ENCODE peak calls at places on chromosomes 6 and 20, in nine cellular contexts. J is right atrium auricular region, W is GM13977, S is lower leg skin, P is Panc1, V is choroid plexus epithelial cell, Y is fibroblast of lung, C is cardiac muscle cell, Q is progenitor cell of endocrine pancreas. D is an unnamed sample.

GRCh38 chr20:43389839-43390626 is 67.7 kb upstream of the SRSF6 start:
- DNase-seq in Y (no peak), V (no peak), J (no peak), S (no peak), Q (no peak), P (no peak), C (peak), W (no peak), D (no peak)

GRCh38 chr6:108156180-108156937 is 9.5 kb upstream of the NR2E1 start:
- DNase-seq in J (no peak), C (no peak), S (no peak), Q (no peak), W (peak), P (no peak), Y (no peak), V (no peak), D (peak)

GRCh38 chr20:61332016-61332975 is 80.2 kb downstream of the CDH4 start:
- DNase-seq in C (no peak), J (no peak), Y (no peak), P (no peak), S (no peak), Q (no peak), V (peak), W (no peak), D (no peak)

GRCh38 chr6:33794910-33795615 is 6.1 kb upstream of the LEMD2 start:
- DNase-seq in P (no peak), J (no peak), Y (no peak), Q (no peak), S (no peak), C (no peak), W (no peak), V (no peak), D (no peak)

GRCh38 chr20:62739581-62740285 is 31.1 kb downstream of the NTSR1 start:
- DNase-seq in W (no peak), S (peak), P (peak), J (peak), V (no peak), Q (no peak), C (no peak), Y (no peak), D (no peak)

GRCh38 chr20:62683136-62683535 is 25.5 kb upstream of the NTSR1 start:
- DNase-seq in J (no peak), P (no peak), W (no peak), S (no peak), Y (no peak), C (no peak), Q (no peak), V (no peak), D (no peak)

GRCh38 chr6:68743099-68743498 is 108.0 kb downstream of the ADGRB3 start:
- DNase-seq in J (no peak), P (no peak), C (no peak), S (no peak), Q (no peak), W (no peak), V (no peak), Y (no peak), D (no peak)

GRCh38 chr20:60250251-60250650 is 292.0 kb downstream of the CDH26 start:
- DNase-seq in J (no peak), S (peak), Y (no peak), Q (no peak), P (no peak), C (no peak), W (no peak), V (no peak), D (no peak)

GRCh38 chr20:49594143-49594928 is 26.4 kb upstream of the PTGIS start:
- DNase-seq in J (peak), C (peak), P (no peak), Y (peak), S (peak), V (peak), W (no peak), Q (no peak), D (no peak)

GRCh38 chr6:56959094-56959493 is 4.2 kb downstream of the BEND6 start:
- DNase-seq in Y (no peak), W (no peak), P (no peak), V (no peak), S (no peak), J (no peak), Q (no peak), C (no peak), D (no peak)

GRCh38 chr6:110629153-110629552 is 152.7 kb upstream of the SLC22A16 start:
- DNase-seq in C (no peak), S (no peak), Y (no peak), V (no peak), P (no peak), Q (no peak), W (no peak), J (no peak), D (no peak)

GRCh38 chr6:165729307-165729936 is 66.4 kb upstream of the PDE10A start:
- DNase-seq in C (peak), V (peak), W (peak), P (peak), J (no peak), Y (peak), Q (no peak), S (peak), D (no peak)

GRCh38 chr6:112659912-112660311 is 312.8 kb downstream of the RFPL4B start:
- DNase-seq in J (no peak), C (no peak), W (no peak), S (no peak), Y (no peak), P (no peak), Q (no peak), V (no peak), D (no peak)

GRCh38 chr6:155325700-155326516 is 11.6 kb upstream of the TFB1M start:
- DNase-seq in S (no peak), W (no peak), J (no peak), Y (no peak), V (no peak), P (no peak), Q (no peak), C (no peak), D (no peak)

GRCh38 chr6:149136913-149137286 is 180.6 kb upstream of the TAB2 start:
- DNase-seq in S (no peak), W (no peak), P (no peak), V (no peak), Y (no peak), Q (no peak), C (no peak), J (no peak), D (no peak)

GRCh38 chr20:45047581-45048119 is 53.3 kb downstream of the KCNS1 start:
- DNase-seq in W (no peak), S (no peak), C (no peak), Q (no peak), P (no peak), J (no peak), Y (no peak), V (no peak), D (no peak)

GRCh38 chr20:47348539-47349142 is 7.9 kb downstream of the ZMYND8 start:
- DNase-seq in W (no peak), Q (no peak), V (no peak), C (no peak), P (no peak), S (no peak), Y (no peak), J (no peak), D (no peak)

GRCh38 chr6:170248111-170248805 is 42.6 kb downstream of the DLL1 start:
- DNase-seq in W (no peak), P (no peak), J (no peak), Q (no peak), C (no peak), Y (peak), S (no peak), V (no peak), D (no peak)

GRCh38 chr20:50891138-50891537 is 40.1 kb downstream of the ADNP start:
- DNase-seq in P (no peak), C (no peak), V (peak), W (no peak), Y (peak), Q (no peak), J (no peak), S (no peak), D (no peak)

GRCh38 chr6:82840571-82840970 is 225.1 kb downstream of the UBE3D start:
- DNase-seq in C (no peak), Y (no peak), J (no peak), S (no peak), Q (no peak), W (no peak), V (peak), P (no peak), D (no peak)

GRCh38 chr6:44264154-44265002 is 973 bp downstream of the NFKBIE start:
- DNase-seq in Y (no peak), P (no peak), C (no peak), V (no peak), S (no peak), W (peak), Q (no peak), J (no peak), D (no peak)

GRCh38 chr6:30169658-30170614 is 6.6 kb downstream of the TRIM15 start:
- DNase-seq in Q (no peak), Y (peak), C (peak), W (peak), J (no peak), S (no peak), P (peak), V (peak), D (peak)

GRCh38 chr6:123393333-123393732 is 243.4 kb downstream of the TRDN start:
- DNase-seq in Q (no peak), C (no peak), S (no peak), Y (peak), P (no peak), J (no peak), V (peak), W (no peak), D (no peak)

GRCh38 chr20:19423097-19423891 is 210.9 kb downstream of the SLC24A3 start:
- DNase-seq in C (no peak), Q (no peak), P (no peak), V (no peak), W (no peak), Y (no peak), S (no peak), J (no peak), D (no peak)

GRCh38 chr6:14863896-14864850 is 381.7 kb upstream of the JARID2 start:
- DNase-seq in Y (no peak), W (no peak), J (no peak), Q (no peak), S (no peak), C (peak), V (no peak), P (no peak), D (no peak)

GRCh38 chr6:101402618-101403002 is 9.1 kb downstream of the GRIK2 start:
- DNase-seq in C (peak), P (no peak), Y (no peak), S (no peak), V (no peak), J (no peak), Q (no peak), W (no peak), D (no peak)

GRCh38 chr20:51196991-51197651 is 174.2 kb upstream of the KCNG1 start:
- DNase-seq in V (no peak), Q (no peak), J (no peak), C (no peak), P (no peak), Y (no peak), S (peak), W (no peak), D (no peak)

GRCh38 chr6:116596815-116597214 is 19.5 kb upstream of the RSPH4A start:
- DNase-seq in Q (no peak), S (no peak), C (peak), W (no peak), J (no peak), V (peak), Y (peak), P (no peak), D (no peak)

GRCh38 chr6:37587776-37588744 is 88.4 kb upstream of the CCDC167 start:
- DNase-seq in S (no peak), W (no peak), P (no peak), Y (no peak), J (no peak), V (no peak), Q (no peak), C (no peak), D (no peak)

GRCh38 chr20:62769346-62770071 is 26.8 kb upstream of the MRGBP start:
- DNase-seq in Y (no peak), S (no peak), V (no peak), Q (no peak), P (no peak), C (no peak), W (no peak), J (no peak), D (no peak)

GRCh38 chr6:34549804-34550202 is 6.3 kb downstream of the SPDEF start:
- DNase-seq in J (no peak), W (no peak), Y (no peak), P (no peak), Q (no peak), V (no peak), S (no peak), C (peak), D (no peak)

GRCh38 chr6:38283734-38284362 is 355.9 kb downstream of the BTBD9 start:
- DNase-seq in V (no peak), C (no peak), W (no peak), Q (no peak), J (no peak), Y (no peak), S (no peak), P (peak), D (peak)

GRCh38 chr20:32544893-32545840 is 40.0 kb downstream of the NOL4L start:
- DNase-seq in V (no peak), Y (no peak), J (no peak), W (no peak), P (no peak), Q (no peak), C (no peak), S (no peak), D (no peak)

GRCh38 chr6:31575335-31575901 is at the start of gene TNF:
- DNase-seq in Q (no peak), J (peak), C (no peak), V (no peak), P (no peak), S (peak), W (peak), Y (no peak), D (peak)

GRCh38 chr6:16533721-16534136 is 227.5 kb downstream of the ATXN1 start:
- DNase-seq in Q (no peak), J (no peak), P (no peak), C (no peak), S (no peak), Y (no peak), W (no peak), V (no peak), D (no peak)

GRCh38 chr20:63519765-63520593 is 586 bp upstream of the PPDPF start:
- DNase-seq in Y (peak), W (peak), P (no peak), Q (peak), C (peak), J (no peak), S (no peak), V (no peak), D (no peak)

GRCh38 chr6:157632821-157633220 is 190.2 kb upstream of the SNX9 start:
- DNase-seq in J (no peak), V (peak), Y (peak), P (no peak), S (no peak), W (no peak), Q (no peak), C (no peak), D (no peak)

GRCh38 chr20:62675156-62675871 is 33.0 kb downstream of the SLCO4A1 start:
- DNase-seq in C (no peak), Q (no peak), Y (no peak), W (no peak), S (no peak), J (no peak), V (no peak), P (no peak), D (no peak)

GRCh38 chr6:28922841-28923317 is 906 bp downstream of the TRIM27 start:
- DNase-seq in S (no peak), W (peak), Q (peak), V (peak), P (no peak), C (peak), J (no peak), Y (peak), D (peak)

DNA sequence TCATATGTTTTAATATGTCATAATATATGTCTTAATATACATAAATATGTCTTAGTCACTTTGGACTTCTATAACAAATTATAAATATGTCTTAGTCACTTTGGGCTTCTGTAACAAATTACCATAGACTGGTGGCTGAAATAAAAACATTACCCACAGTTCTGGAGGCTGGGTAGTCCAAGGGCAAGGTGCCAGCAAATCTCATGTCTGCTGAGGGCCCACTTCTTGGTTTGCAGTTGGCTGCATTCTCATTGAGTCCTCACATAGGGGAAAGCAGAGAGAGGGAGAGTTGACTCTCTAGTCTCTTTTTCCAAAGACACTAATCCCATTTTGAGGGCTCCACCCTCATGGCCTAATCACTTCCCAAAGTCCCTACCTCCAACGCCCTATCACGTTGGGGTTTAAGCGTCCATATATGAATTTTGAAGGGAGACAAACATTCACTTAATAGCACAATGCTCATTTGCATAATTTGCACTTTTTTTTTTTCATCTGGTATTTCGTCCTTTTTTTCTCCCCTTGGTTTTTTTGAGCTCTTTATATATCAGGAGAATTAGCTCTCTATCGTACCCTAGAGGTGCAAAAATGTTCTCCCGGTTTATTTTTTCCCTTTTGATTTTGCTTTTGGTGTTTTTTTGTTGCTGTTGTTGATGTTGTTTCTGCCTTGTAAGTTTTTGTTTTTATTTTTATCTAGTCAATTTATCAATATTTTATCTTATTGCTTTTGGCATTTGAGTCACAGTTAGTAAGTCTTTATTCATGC is 266.4 kb downstream of the PLCB1 start:
- DNase-seq in J (no peak), P (no peak), Y (no peak), S (no peak), C (no peak), Q (no peak), V (no peak), W (no peak), D (no peak)
- TF ChIP-seq CTCF in J (no peak), P (no peak), Y (no peak), S (no peak), C (peak), Q (peak), V (no peak), W (no peak), D (no peak)

DNA sequence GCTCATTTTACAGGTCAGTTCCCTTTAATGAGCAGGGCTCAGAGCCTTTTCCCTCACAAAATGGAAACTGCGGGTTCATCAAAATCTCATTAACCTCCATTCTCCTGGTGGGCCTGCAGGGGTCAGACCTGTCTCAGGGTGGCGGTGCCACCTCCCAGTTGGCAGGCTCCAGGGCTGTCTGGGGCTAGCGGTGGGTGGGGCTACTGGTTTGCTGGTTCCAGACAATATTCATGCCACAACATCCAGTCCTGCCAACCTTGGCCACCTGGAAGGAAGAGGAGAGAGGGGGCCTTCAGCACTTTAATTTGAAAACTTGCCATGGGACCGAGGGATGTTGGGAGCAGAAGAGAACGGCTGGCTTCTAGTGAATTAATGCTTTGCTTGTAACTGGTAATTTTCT is 41.9 kb upstream of the CTNNBL1 start:
- DNase-seq in P (no peak), J (no peak), Y (peak), C (peak), V (peak), Q (no peak), W (peak), S (no peak), D (no peak)
- TF ChIP-seq CTCF in P (peak), J (peak), Y (peak), C (peak), V (peak), Q (peak), W (peak), S (no peak), D (peak)

GRCh38 chr6:53770690-53771320 is 24.0 kb upstream of the LRRC1 start:
- DNase-seq in S (no peak), J (no peak), P (no peak), Y (no peak), V (peak), Q (no peak), W (no peak), C (no peak), D (peak)
- TF ChIP-seq CTCF in S (no peak), J (no peak), P (no peak), Y (no peak), V (no peak), Q (no peak), W (no peak), C (no peak), D (no peak)

GRCh38 chr20:58702161-58702510 is 9.5 kb downstream of the NPEPL1 start:
- DNase-seq in P (no peak), C (no peak), Q (no peak), Y (no peak), S (peak), V (no peak), J (no peak), W (no peak), D (no peak)

GRCh38 chr20:58701431-58702160 is 9.0 kb downstream of the NPEPL1 start:
- DNase-seq in Q (no peak), J (no peak), V (no peak), C (no peak), P (no peak), Y (no peak), S (peak), W (no peak), D (no peak)

GRCh38 chr20:58703765-58704331 is 11.2 kb downstream of the NPEPL1 start:
- DNase-seq in Y (no peak), Q (no peak), J (peak), S (no peak), V (no peak), P (no peak), W (no peak), C (no peak), D (no peak)

GRCh38 chr20:58700823-58701222 is 8.2 kb downstream of the NPEPL1 start:
- DNase-seq in J (no peak), P (no peak), Q (no peak), V (no peak), C (no peak), Y (no peak), W (no peak), S (peak), D (no peak)

DNA sequence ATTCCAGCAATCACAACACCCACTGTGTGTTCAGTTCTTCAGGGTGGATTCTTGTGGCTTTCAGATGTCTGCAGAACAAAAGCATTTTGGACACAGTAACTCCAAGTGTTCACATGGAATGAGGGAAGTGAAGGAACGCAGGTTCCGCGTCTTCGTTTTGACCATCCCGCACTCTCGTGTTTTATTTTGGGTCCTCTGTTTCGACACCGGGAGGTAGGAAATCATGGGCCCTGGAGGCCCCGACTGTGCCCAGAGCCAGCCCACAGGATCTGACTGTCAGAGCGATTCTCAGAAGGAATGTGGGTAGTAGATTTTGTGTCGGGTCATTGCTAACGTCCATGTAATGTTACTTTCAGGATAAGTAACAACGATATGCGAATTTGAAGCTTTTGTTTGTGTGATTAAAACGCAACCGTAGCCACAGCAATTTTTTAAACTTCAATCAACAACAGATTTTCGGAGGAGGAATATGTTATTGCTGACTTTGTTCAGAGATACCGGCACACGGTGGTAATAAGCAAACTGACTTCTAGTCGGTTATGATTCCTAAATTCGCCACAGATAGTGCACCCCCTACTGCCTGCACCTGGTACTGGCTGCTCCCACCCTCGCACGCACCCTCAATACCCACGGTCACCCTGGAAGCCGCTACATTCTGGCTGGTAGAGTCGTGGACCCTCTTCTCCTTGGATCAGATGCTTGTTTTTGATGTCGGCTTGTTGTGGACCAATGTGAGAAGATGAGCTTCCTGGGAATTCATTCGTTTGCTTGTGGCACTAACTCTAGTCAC is 10.5 kb downstream of the NPEPL1 start:
- DNase-seq in Q (no peak), S (peak), W (no peak), P (no peak), V (no peak), J (peak), Y (no peak), C (no peak), D (no peak)
- TF ChIP-seq CTCF in Q (peak), S (no peak), W (peak), P (no peak), V (peak), J (no peak), Y (no peak), C (peak), D (no peak)

GRCh38 chr6:89970609-89971337 is 76.5 kb downstream of the GJA10 start:
- DNase-seq in V (peak), Y (peak), J (no peak), C (peak), S (no peak), P (no peak), Q (peak), W (no peak), D (peak)
- TF ChIP-seq CTCF in V (peak), Y (peak), J (peak), C (peak), S (no peak), P (peak), Q (peak), W (peak), D (peak)

D was measured in foreskin keratinocyte.